ENCODE peak calls at places on chromosome 18, in four cellular contexts. N is GM12878, T is H1, R is K562. Z is an unnamed sample.

GRCh38 chr18:60372598-60372997 is at the start of gene MC4R:
- DNase-seq in T (no peak), R (no peak), N (no peak), Z (peak; percentile 48)

GRCh38 chr18:8003878-8004675 is 437.0 kb downstream of the PTPRM start:
- DNase-seq in T (no peak), N (no peak), R (no peak), Z (no peak)

GRCh38 chr18:8890957-8891464 is 185.7 kb downstream of the MTCL1 start:
- DNase-seq in T (no peak), R (peak; percentile 83), N (no peak), Z (peak; percentile 77)

GRCh38 chr18:43869451-43870008 is 592.2 kb upstream of the SYT4 start:
- DNase-seq in T (no peak), N (no peak), R (no peak), Z (no peak)

GRCh38 chr18:57441395-57441794 is 6.2 kb downstream of the ONECUT2 start:
- DNase-seq in T (peak; percentile 71), R (no peak), N (no peak), Z (no peak)

GRCh38 chr18:33757037-33757436 is 179.0 kb downstream of the ASXL3 start:
- DNase-seq in N (no peak), R (no peak), T (no peak), Z (no peak)

GRCh38 chr18:46555213-46555612 is 101.8 kb downstream of the LOXHD1 start:
- DNase-seq in N (no peak), R (no peak), T (no peak), Z (no peak)

GRCh38 chr18:28115149-28115550 is 61.8 kb downstream of the CDH2 start:
- DNase-seq in T (no peak), R (no peak), N (no peak), Z (no peak)

GRCh38 chr18:46771141-46771540 is 14.3 kb upstream of the ST8SIA5 start:
- DNase-seq in R (no peak), N (no peak), T (no peak), Z (no peak)

GRCh38 chr18:71998547-71998946 is 545.6 kb downstream of the CBLN2 start:
- DNase-seq in N (no peak), T (no peak), R (no peak), Z (no peak)

GRCh38 chr18:50038448-50038847 is 156.5 kb downstream of the MYO5B start:
- DNase-seq in T (no peak), R (peak; percentile 11), N (no peak), Z (no peak)

GRCh38 chr18:12883003-12883683 is 894 bp downstream of the PTPN2 start:
- DNase-seq in R (no peak), T (no peak), N (no peak), Z (no peak)

GRCh38 chr18:22293417-22293816 is 124.0 kb downstream of the GATA6 start:
- DNase-seq in R (no peak), N (no peak), T (no peak), Z (no peak)

GRCh38 chr18:9081940-9082339 is 20.6 kb upstream of the NDUFV2 start:
- DNase-seq in R (no peak), T (no peak), N (no peak), Z (no peak)

GRCh38 chr18:34492652-34493051 is 217.4 kb upstream of the DTNA start:
- DNase-seq in T (no peak), N (no peak), R (no peak), Z (no peak)

GRCh38 chr18:74476154-74476553 is 19.0 kb upstream of the DIPK1C start:
- DNase-seq in R (peak; percentile 52), N (no peak), T (peak; percentile 82), Z (no peak)

GRCh38 chr18:62863629-62864028 is 148.3 kb downstream of the PHLPP1 start:
- DNase-seq in R (no peak), N (no peak), T (no peak), Z (peak; percentile 61)

GRCh38 chr18:51153659-51154371 is 43.7 kb downstream of the MEX3C start:
- DNase-seq in T (no peak), N (peak; percentile 62), R (no peak), Z (no peak)
- TF ChIP-seq SIN3A in T (no peak), N (peak; percentile 59), R (no peak), Z (no peak)

GRCh38 chr18:73119574-73119973 is 251.8 kb upstream of the NETO1 start:
- DNase-seq in R (no peak), N (no peak), T (no peak), Z (no peak)
- TF ChIP-seq EGR1 in R (no peak), N (no peak), T (no peak), Z (no peak)

GRCh38 chr18:48680339-48680738 is 141.5 kb downstream of the CTIF start:
- DNase-seq in R (no peak), T (no peak), N (no peak), Z (no peak)
- TF ChIP-seq SIN3A in R (no peak), T (no peak), N (no peak), Z (no peak)

GRCh38 chr18:25827961-25828561 is 262.4 kb downstream of the SS18 start:
- DNase-seq in T (no peak), R (no peak), N (no peak), Z (no peak)
- TF ChIP-seq EGR1 in T (no peak), R (no peak), N (no peak), Z (no peak)

DNA sequence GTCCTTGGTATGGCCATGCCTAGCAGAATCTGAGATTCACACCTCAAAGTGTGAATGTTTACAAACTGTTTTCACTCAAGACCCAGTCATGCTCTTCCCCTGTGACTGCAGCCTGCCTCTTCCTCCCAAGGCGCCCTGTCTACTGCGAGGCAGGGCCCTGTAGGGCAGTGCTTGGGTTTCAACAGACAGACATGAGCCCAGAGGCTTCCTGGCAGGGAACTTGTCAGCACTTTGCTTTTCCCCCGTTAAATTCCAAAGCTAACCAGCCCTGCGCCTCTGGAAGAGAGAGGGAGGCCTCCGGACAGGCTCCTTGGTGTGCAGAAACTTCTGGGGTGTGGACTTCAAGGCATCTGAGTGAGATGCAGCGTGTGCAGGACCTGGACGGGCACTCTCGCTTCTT is 8.6 kb upstream of the ZNF516 start:
- DNase-seq in R (no peak), N (no peak), T (no peak), Z (no peak)
- TF ChIP-seq SIN3A in R (no peak), N (no peak), T (no peak), Z (no peak)

DNA sequence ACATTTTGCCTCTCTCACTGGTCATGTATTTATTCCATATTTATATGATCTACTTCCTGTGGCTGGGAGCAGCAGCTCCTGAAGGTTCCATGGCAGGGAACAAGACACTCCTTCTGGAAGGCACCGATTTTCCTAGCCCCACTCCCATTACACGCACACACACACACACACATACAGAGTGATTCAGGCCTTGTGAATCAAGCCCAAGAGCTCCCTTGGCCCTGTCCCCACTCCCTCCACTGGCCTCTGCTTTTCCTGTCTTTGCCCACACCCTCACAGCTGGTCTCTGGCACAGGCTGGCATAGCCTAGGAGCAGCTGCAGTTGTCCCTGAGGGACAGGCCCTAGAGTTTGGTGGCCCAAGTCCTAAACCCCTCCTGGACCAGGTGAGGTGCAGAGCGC is 201.7 kb downstream of the NAPG start:
- DNase-seq in T (no peak), R (no peak), N (no peak), Z (no peak)
- TF ChIP-seq EGR1 in T (no peak), R (no peak), N (no peak), Z (no peak)

Z was measured in HCT116.